ENCODE peak calls at places on chromosomes 6 and 20, in eight cellular contexts. One of them, this sample, is unnamed.

GRCh38 chr20:19552144-19552895 is 205.7 kb upstream of the RIN2 start:
- DNase-seq in Panc1: no peak
- DNase-seq in fibroblast of lung: peak; percentile 3
- DNase-seq in PC-9: no peak
- DNase-seq in IMR-90: peak; percentile 3
- DNase-seq in cardiac muscle cell: peak; percentile 86
- DNase-seq in Peyer's patch: no peak
- DNase-seq in pancreas: peak; percentile 22
- DNase-seq in this sample: no peak

GRCh38 chr6:30565772-30566171 is 5.5 kb upstream of the ABCF1 start:
- DNase-seq in Panc1: no peak
- DNase-seq in fibroblast of lung: no peak
- DNase-seq in PC-9: no peak
- DNase-seq in IMR-90: peak; percentile 6
- DNase-seq in cardiac muscle cell: no peak
- DNase-seq in Peyer's patch: no peak
- DNase-seq in pancreas: no peak
- DNase-seq in this sample: no peak

GRCh38 chr6:129651291-129651691 is 58.7 kb downstream of the ARHGAP18 start:
- DNase-seq in Panc1: no peak
- DNase-seq in fibroblast of lung: no peak
- DNase-seq in PC-9: peak; percentile 20
- DNase-seq in IMR-90: no peak
- DNase-seq in cardiac muscle cell: no peak
- DNase-seq in Peyer's patch: no peak
- DNase-seq in pancreas: no peak
- DNase-seq in this sample: no peak

GRCh38 chr20:55232647-55233046 is 757.3 kb downstream of the DOK5 start:
- DNase-seq in Panc1: no peak
- DNase-seq in fibroblast of lung: no peak
- DNase-seq in PC-9: no peak
- DNase-seq in IMR-90: no peak
- DNase-seq in cardiac muscle cell: no peak
- DNase-seq in Peyer's patch: no peak
- DNase-seq in pancreas: no peak
- DNase-seq in this sample: no peak

GRCh38 chr6:139927236-139927635 is 552.8 kb upstream of the CITED2 start:
- DNase-seq in Panc1: no peak
- DNase-seq in fibroblast of lung: peak; percentile 94
- DNase-seq in PC-9: no peak
- DNase-seq in IMR-90: peak; percentile 93
- DNase-seq in cardiac muscle cell: no peak
- DNase-seq in Peyer's patch: no peak
- DNase-seq in pancreas: no peak
- DNase-seq in this sample: no peak

GRCh38 chr6:90184334-90185298 is 112.0 kb downstream of the BACH2 start:
- DNase-seq in Panc1: no peak
- DNase-seq in fibroblast of lung: peak; percentile 84
- DNase-seq in PC-9: peak; percentile 75
- DNase-seq in IMR-90: peak; percentile 73
- DNase-seq in cardiac muscle cell: peak; percentile 86
- DNase-seq in Peyer's patch: no peak
- DNase-seq in pancreas: no peak
- DNase-seq in this sample: no peak

GRCh38 chr6:34602318-34603111 is 46.4 kb upstream of the SPDEF start:
- DNase-seq in Panc1: no peak
- DNase-seq in fibroblast of lung: peak; percentile 42
- DNase-seq in PC-9: no peak
- DNase-seq in IMR-90: peak; percentile 28
- DNase-seq in cardiac muscle cell: no peak
- DNase-seq in Peyer's patch: peak; percentile 55
- DNase-seq in pancreas: peak; percentile 31
- DNase-seq in this sample: no peak

GRCh38 chr20:54139188-54139587 is 34.6 kb downstream of the CYP24A1 start:
- DNase-seq in Panc1: no peak
- DNase-seq in fibroblast of lung: peak; percentile 30
- DNase-seq in PC-9: no peak
- DNase-seq in IMR-90: no peak
- DNase-seq in cardiac muscle cell: no peak
- DNase-seq in Peyer's patch: no peak
- DNase-seq in pancreas: no peak
- DNase-seq in this sample: no peak

GRCh38 chr6:45148711-45149341 is 179.3 kb upstream of the RUNX2 start:
- DNase-seq in Panc1: no peak
- DNase-seq in fibroblast of lung: peak; percentile 68
- DNase-seq in PC-9: no peak
- DNase-seq in IMR-90: peak; percentile 55
- DNase-seq in cardiac muscle cell: no peak
- DNase-seq in Peyer's patch: no peak
- DNase-seq in pancreas: no peak
- DNase-seq in this sample: no peak

GRCh38 chr6:138331984-138332383 is 45.7 kb upstream of the SMIM28 start:
- DNase-seq in Panc1: no peak
- DNase-seq in fibroblast of lung: no peak
- DNase-seq in PC-9: no peak
- DNase-seq in IMR-90: no peak
- DNase-seq in cardiac muscle cell: no peak
- DNase-seq in Peyer's patch: no peak
- DNase-seq in pancreas: no peak
- DNase-seq in this sample: no peak

GRCh38 chr6:104633125-104633524 is 226.6 kb downstream of the HACE1 start:
- DNase-seq in Panc1: no peak
- DNase-seq in fibroblast of lung: peak; percentile 45
- DNase-seq in PC-9: no peak
- DNase-seq in IMR-90: no peak
- DNase-seq in cardiac muscle cell: no peak
- DNase-seq in Peyer's patch: no peak
- DNase-seq in pancreas: no peak
- DNase-seq in this sample: no peak

GRCh38 chr20:36885355-36885754 is 9.4 kb downstream of the TLDC2 start:
- DNase-seq in Panc1: no peak
- DNase-seq in fibroblast of lung: no peak
- DNase-seq in PC-9: no peak
- DNase-seq in IMR-90: no peak
- DNase-seq in cardiac muscle cell: no peak
- DNase-seq in Peyer's patch: no peak
- DNase-seq in pancreas: no peak
- DNase-seq in this sample: no peak

GRCh38 chr6:33000053-33000452 is 9.3 kb downstream of the HLA-DOA start:
- DNase-seq in Panc1: no peak
- DNase-seq in fibroblast of lung: no peak
- DNase-seq in PC-9: no peak
- DNase-seq in IMR-90: no peak
- DNase-seq in cardiac muscle cell: no peak
- DNase-seq in Peyer's patch: no peak
- DNase-seq in pancreas: no peak
- DNase-seq in this sample: no peak

GRCh38 chr6:126268087-126268486 is 71.8 kb upstream of the CENPW start:
- DNase-seq in Panc1: no peak
- DNase-seq in fibroblast of lung: peak; percentile 4
- DNase-seq in PC-9: no peak
- DNase-seq in IMR-90: no peak
- DNase-seq in cardiac muscle cell: peak; percentile 7
- DNase-seq in Peyer's patch: no peak
- DNase-seq in pancreas: no peak
- DNase-seq in this sample: no peak

GRCh38 chr20:4226330-4227084 is 211.1 kb upstream of the RNF24 start:
- DNase-seq in Panc1: no peak
- DNase-seq in fibroblast of lung: no peak
- DNase-seq in PC-9: no peak
- DNase-seq in IMR-90: no peak
- DNase-seq in cardiac muscle cell: no peak
- DNase-seq in Peyer's patch: no peak
- DNase-seq in pancreas: no peak
- DNase-seq in this sample: no peak

GRCh38 chr6:132304891-132305305 is 96.4 kb downstream of the MOXD1 start:
- DNase-seq in Panc1: no peak
- DNase-seq in fibroblast of lung: no peak
- DNase-seq in PC-9: no peak
- DNase-seq in IMR-90: no peak
- DNase-seq in cardiac muscle cell: no peak
- DNase-seq in Peyer's patch: no peak
- DNase-seq in pancreas: no peak
- DNase-seq in this sample: no peak

GRCh38 chr20:36455972-36456625 is 85.2 kb upstream of the MYL9 start:
- DNase-seq in Panc1: no peak
- DNase-seq in fibroblast of lung: no peak
- DNase-seq in PC-9: no peak
- DNase-seq in IMR-90: no peak
- DNase-seq in cardiac muscle cell: no peak
- DNase-seq in Peyer's patch: no peak
- DNase-seq in pancreas: no peak
- DNase-seq in this sample: no peak

GRCh38 chr20:37579091-37579490 is 51.4 kb upstream of the BLCAP start:
- DNase-seq in Panc1: no peak
- DNase-seq in fibroblast of lung: no peak
- DNase-seq in PC-9: no peak
- DNase-seq in IMR-90: no peak
- DNase-seq in cardiac muscle cell: no peak
- DNase-seq in Peyer's patch: no peak
- DNase-seq in pancreas: no peak
- DNase-seq in this sample: no peak

GRCh38 chr6:138240476-138241245 is 22.4 kb upstream of the PBOV1 start:
- DNase-seq in Panc1: no peak
- DNase-seq in fibroblast of lung: peak; percentile 90
- DNase-seq in PC-9: no peak
- DNase-seq in IMR-90: no peak
- DNase-seq in cardiac muscle cell: no peak
- DNase-seq in Peyer's patch: no peak
- DNase-seq in pancreas: no peak
- DNase-seq in this sample: no peak

GRCh38 chr20:63733117-63733516 is 3.3 kb upstream of the LIME1 start:
- DNase-seq in Panc1: no peak
- DNase-seq in fibroblast of lung: no peak
- DNase-seq in PC-9: no peak
- DNase-seq in IMR-90: no peak
- DNase-seq in cardiac muscle cell: no peak
- DNase-seq in Peyer's patch: no peak
- DNase-seq in pancreas: no peak
- DNase-seq in this sample: no peak

GRCh38 chr20:63734111-63734945 is 2.1 kb upstream of the LIME1 start:
- DNase-seq in Panc1: no peak
- DNase-seq in fibroblast of lung: no peak
- DNase-seq in PC-9: no peak
- DNase-seq in IMR-90: no peak
- DNase-seq in cardiac muscle cell: no peak
- DNase-seq in Peyer's patch: no peak
- DNase-seq in pancreas: no peak
- DNase-seq in this sample: no peak

GRCh38 chr20:63732118-63733095 is 4.1 kb upstream of the LIME1 start:
- DNase-seq in Panc1: no peak
- DNase-seq in fibroblast of lung: no peak
- DNase-seq in PC-9: no peak
- DNase-seq in IMR-90: no peak
- DNase-seq in cardiac muscle cell: no peak
- DNase-seq in Peyer's patch: no peak
- DNase-seq in pancreas: no peak
- DNase-seq in this sample: no peak

GRCh38 chr20:63734946-63735858 is 1.3 kb upstream of the LIME1 start:
- DNase-seq in Panc1: no peak
- DNase-seq in fibroblast of lung: no peak
- DNase-seq in PC-9: no peak
- DNase-seq in IMR-90: no peak
- DNase-seq in cardiac muscle cell: no peak
- DNase-seq in Peyer's patch: no peak
- DNase-seq in pancreas: no peak
- DNase-seq in this sample: no peak

GRCh38 chr20:63733579-63734081 is 2.8 kb upstream of the LIME1 start:
- DNase-seq in Panc1: no peak
- DNase-seq in fibroblast of lung: no peak
- DNase-seq in PC-9: no peak
- DNase-seq in IMR-90: no peak
- DNase-seq in cardiac muscle cell: no peak
- DNase-seq in Peyer's patch: no peak
- DNase-seq in pancreas: no peak
- DNase-seq in this sample: no peak
- H3K4me3 ChIP-seq in Panc1: no peak overlapping the region
- H3K4me3 ChIP-seq in fibroblast of lung: no peak overlapping the region
- H3K4me3 ChIP-seq in PC-9: no peak overlapping the region
- H3K4me3 ChIP-seq in IMR-90: no peak overlapping the region
- H3K4me3 ChIP-seq in cardiac muscle cell: no peak overlapping the region
- H3K4me3 ChIP-seq in Peyer's patch: no peak overlapping the region
- H3K4me3 ChIP-seq in pancreas: no peak overlapping the region
- H3K4me3 ChIP-seq in this sample: no peak overlapping the region

GRCh38 chr6:83169096-83169495 is 24.0 kb downstream of the PGM3 start:
- DNase-seq in Panc1: no peak
- DNase-seq in fibroblast of lung: no peak
- DNase-seq in PC-9: no peak
- DNase-seq in IMR-90: no peak
- DNase-seq in cardiac muscle cell: no peak
- DNase-seq in Peyer's patch: no peak
- DNase-seq in pancreas: no peak
- DNase-seq in this sample: no peak
- H3K36me3 ChIP-seq in Panc1: peaks cover 45% of the 10 kb centered on the region
- H3K36me3 ChIP-seq in fibroblast of lung: peaks cover 23% of the 10 kb centered on the region
- H3K36me3 ChIP-seq in PC-9: no peaks in the 10 kb centered on the region
- H3K36me3 ChIP-seq in IMR-90: peaks cover 54% of the 10 kb centered on the region
- H3K36me3 ChIP-seq in cardiac muscle cell: peaks cover 73% of the 10 kb centered on the region
- H3K36me3 ChIP-seq in Peyer's patch: peaks cover 98% of the 10 kb centered on the region
- H3K36me3 ChIP-seq in pancreas: peaks cover 77% of the 10 kb centered on the region
- H3K36me3 ChIP-seq in this sample: no peaks in the 10 kb centered on the region

GRCh38 chr6:2823104-2823850 is 18.4 kb downstream of the SERPINB1 start:
- DNase-seq in Panc1: no peak
- DNase-seq in fibroblast of lung: no peak
- DNase-seq in PC-9: no peak
- DNase-seq in IMR-90: peak; percentile 36
- DNase-seq in cardiac muscle cell: no peak
- DNase-seq in Peyer's patch: peak; percentile 76
- DNase-seq in pancreas: no peak
- DNase-seq in this sample: no peak
- H3K4me1 ChIP-seq in Panc1: peaks cover 6% of the 10 kb centered on the region
- H3K4me1 ChIP-seq in fibroblast of lung: peaks cover 8% of the 10 kb centered on the region
- H3K4me1 ChIP-seq in PC-9: peaks cover 24% of the 10 kb centered on the region
- H3K4me1 ChIP-seq in IMR-90: peaks cover 7% of the 10 kb centered on the region
- H3K4me1 ChIP-seq in cardiac muscle cell: peaks cover 8% of the 10 kb centered on the region
- H3K4me1 ChIP-seq in Peyer's patch: no peaks in the 10 kb centered on the region
- H3K4me1 ChIP-seq in pancreas: peaks cover 6% of the 10 kb centered on the region
- H3K4me1 ChIP-seq in this sample: peaks cover 26% of the 10 kb centered on the region

GRCh38 chr6:117919775-117920492 is 12.9 kb downstream of the SLC35F1 start:
- DNase-seq in Panc1: no peak
- DNase-seq in fibroblast of lung: peak; percentile 3
- DNase-seq in PC-9: no peak
- DNase-seq in IMR-90: no peak
- DNase-seq in cardiac muscle cell: peak; percentile 80
- DNase-seq in Peyer's patch: no peak
- DNase-seq in pancreas: peak; percentile 41
- DNase-seq in this sample: peak; percentile 15

GRCh38 chr6:117916483-117916882 is 9.4 kb downstream of the SLC35F1 start:
- DNase-seq in Panc1: no peak
- DNase-seq in fibroblast of lung: no peak
- DNase-seq in PC-9: no peak
- DNase-seq in IMR-90: no peak
- DNase-seq in cardiac muscle cell: no peak
- DNase-seq in Peyer's patch: no peak
- DNase-seq in pancreas: no peak
- DNase-seq in this sample: no peak

GRCh38 chr6:117917176-117917575 is 10.1 kb downstream of the SLC35F1 start:
- DNase-seq in Panc1: no peak
- DNase-seq in fibroblast of lung: no peak
- DNase-seq in PC-9: no peak
- DNase-seq in IMR-90: no peak
- DNase-seq in cardiac muscle cell: peak; percentile 80
- DNase-seq in Peyer's patch: no peak
- DNase-seq in pancreas: no peak
- DNase-seq in this sample: no peak

GRCh38 chr6:117918454-117918853 is 11.4 kb downstream of the SLC35F1 start:
- DNase-seq in Panc1: no peak
- DNase-seq in fibroblast of lung: no peak
- DNase-seq in PC-9: no peak
- DNase-seq in IMR-90: no peak
- DNase-seq in cardiac muscle cell: no peak
- DNase-seq in Peyer's patch: no peak
- DNase-seq in pancreas: no peak
- DNase-seq in this sample: no peak

GRCh38 chr6:117920493-117920845 is 13.4 kb downstream of the SLC35F1 start:
- DNase-seq in Panc1: no peak
- DNase-seq in fibroblast of lung: no peak
- DNase-seq in PC-9: no peak
- DNase-seq in IMR-90: no peak
- DNase-seq in cardiac muscle cell: no peak
- DNase-seq in Peyer's patch: no peak
- DNase-seq in pancreas: no peak
- DNase-seq in this sample: no peak
- H3K4me3 ChIP-seq in Panc1: no peak overlapping the region
- H3K4me3 ChIP-seq in fibroblast of lung: no peak overlapping the region
- H3K4me3 ChIP-seq in PC-9: no peak overlapping the region
- H3K4me3 ChIP-seq in IMR-90: no peak overlapping the region
- H3K4me3 ChIP-seq in cardiac muscle cell: peak overlapping the region; percentile 30
- H3K4me3 ChIP-seq in Peyer's patch: no peak overlapping the region
- H3K4me3 ChIP-seq in pancreas: no peak overlapping the region
- H3K4me3 ChIP-seq in this sample: peak overlapping the region; percentile 24

This sample was measured in heart right ventricle.